ENCODE peak calls at places on chromosome 7, in ten cellular contexts. O is MCF 10A; I is thoracic aorta; T is stimulated activated CD4-positive, alpha-beta T cell treated with anti-CD3 and anti-CD28 coated beads, Interleukin-2, amount 100 ng/mL, for 48 hours; D is astrocyte of the hippocampus; V is effector CD4-positive, alpha-beta T cell; K is activated T-helper 1 cell treated with anti-CD3 and anti-CD28 coated beads, Interleukin-12 subunit alpha, Interleukin-12 subunit beta, Interleukin-2, Interleukin-4 antibody, amounts not matched to agents 30 ng/mL and 10 ng/mL and 1 ng/mL, durations not matched to agents 14 hours and 24 hours and 36 hours; H is RCC 7860; G is head of caudate nucleus; B is RPMI8226. F is an unnamed sample.

GRCh38 chr7:45105588-45106188 is 5.8 kb downstream of the TBRG4 start:
- DNase-seq in G (no peak), I (no peak), H (no peak), B (no peak), T (no peak), V (no peak), O (no peak), K (no peak), D (no peak), F (no peak)

GRCh38 chr7:142557971-142558582 is 191.2 kb upstream of the PRSS1 start:
- DNase-seq in H (no peak), O (peak; percentile 78), G (peak; percentile 12), T (peak; percentile 41), D (peak; percentile 43), V (peak; percentile 39), B (peak; percentile 55), K (peak; percentile 29), I (no peak), F (peak; percentile 70)

GRCh38 chr7:139687980-139688632 is 89.7 kb downstream of the HIPK2 start:
- DNase-seq in V (no peak), G (peak; percentile 64), T (no peak), B (no peak), D (peak; percentile 50), O (peak; percentile 66), H (no peak), I (no peak), K (no peak), F (peak; percentile 44)

GRCh38 chr7:34497153-34497777 is 160.8 kb upstream of the NPSR1 start:
- DNase-seq in G (no peak), K (no peak), B (peak; percentile 7), O (peak; percentile 17), T (no peak), V (no peak), H (no peak), D (no peak), I (no peak), F (no peak)

GRCh38 chr7:102819151-102819550 is 70.4 kb downstream of the FAM185A start:
- DNase-seq in D (no peak), B (no peak), V (no peak), K (no peak), H (no peak), G (no peak), T (no peak), O (no peak), I (no peak), F (no peak)

GRCh38 chr7:43141091-43141490 is 28.6 kb downstream of the HECW1 start:
- DNase-seq in V (no peak), H (no peak), B (peak; percentile 30), K (no peak), I (no peak), O (peak; percentile 73), D (peak; percentile 65), T (no peak), G (no peak), F (no peak)

GRCh38 chr7:28207486-28208158 is 27.0 kb upstream of the JAZF1 start:
- DNase-seq in D (peak; percentile 20), V (no peak), K (no peak), I (no peak), G (no peak), B (peak; percentile 29), H (no peak), T (no peak), O (peak; percentile 53), F (no peak)

GRCh38 chr7:151743481-151743983 is 133.4 kb downstream of the PRKAG2 start:
- DNase-seq in T (no peak), I (no peak), H (no peak), B (no peak), K (no peak), O (no peak), D (peak; percentile 23), G (no peak), V (no peak), F (no peak)

GRCh38 chr7:136018104-136018503 is 40.9 kb upstream of the MTPN start:
- DNase-seq in O (no peak), D (no peak), K (no peak), B (no peak), H (no peak), I (no peak), G (no peak), T (no peak), V (no peak), F (no peak)

GRCh38 chr7:6600093-6600492 is 10.3 kb downstream of the INTS15 start:
- DNase-seq in G (no peak), H (no peak), B (no peak), V (no peak), O (no peak), D (no peak), T (no peak), K (no peak), I (no peak), F (no peak)

GRCh38 chr7:103989785-103990775 is 622 bp upstream of the RELN start:
- DNase-seq in G (peak; percentile 27), V (no peak), O (no peak), T (no peak), D (peak; percentile 55), B (peak; percentile 22), H (no peak), K (no peak), I (no peak), F (peak; percentile 46)

GRCh38 chr7:97064972-97065587 is 40.4 kb upstream of the DLX5 start:
- DNase-seq in G (peak; percentile 42), B (peak; percentile 57), V (peak; percentile 7), K (no peak), H (peak; percentile 43), I (no peak), D (peak; percentile 72), O (peak; percentile 67), T (peak; percentile 1), F (peak; percentile 53)

GRCh38 chr7:47609803-47610452 is 28.0 kb upstream of the TNS3 start:
- DNase-seq in T (no peak), D (peak; percentile 82), K (no peak), O (no peak), H (no peak), G (no peak), V (no peak), I (no peak), B (no peak), F (peak; percentile 72)

GRCh38 chr7:102303669-102304422 is 17.2 kb downstream of the SH2B2 start:
- DNase-seq in B (peak; percentile 82), V (no peak), H (no peak), T (no peak), G (no peak), I (no peak), O (no peak), D (no peak), K (no peak), F (no peak)

GRCh38 chr7:98223351-98223897 is 12.2 kb downstream of the BHLHA15 start:
- DNase-seq in K (no peak), V (no peak), I (no peak), H (no peak), D (no peak), G (no peak), O (no peak), T (no peak), B (no peak), F (no peak)

GRCh38 chr7:37920619-37921339 is at the start of gene EPDR1:
- DNase-seq in D (peak; percentile 82), V (no peak), I (no peak), B (peak; percentile 84), O (no peak), T (no peak), H (peak; percentile 85), G (peak; percentile 61), K (no peak), F (no peak)

GRCh38 chr7:12738665-12739064 is 51.2 kb downstream of the ARL4A start:
- DNase-seq in I (no peak), T (no peak), D (no peak), O (no peak), G (no peak), H (no peak), B (no peak), K (no peak), V (no peak), F (no peak)

GRCh38 chr7:26346611-26347200 is 55.0 kb downstream of the SNX10 start:
- DNase-seq in O (peak; percentile 80), D (peak; percentile 26), G (peak; percentile 51), V (no peak), B (no peak), I (no peak), H (peak; percentile 79), K (no peak), T (no peak), F (peak; percentile 46)